ENCODE peak calls at places on chromosomes 2 and 18, in ten cellular contexts. One of them, this sample, is unnamed.

GRCh38 chr18:55220523-55220922 is 261.3 kb upstream of the CCDC68 start:
- DNase-seq in neuronal stem cell: no peak
- DNase-seq in ovary: no peak
- DNase-seq in Peyer's patch: no peak
- DNase-seq in T-helper 22 cell: no peak
- DNase-seq in C1 segment of cervical spinal cord: peak; percentile 4
- DNase-seq in body of pancreas: no peak
- DNase-seq in ELF-1: no peak
- DNase-seq in EL: no peak
- DNase-seq in left colon: no peak
- DNase-seq in this sample: no peak

GRCh38 chr2:121355488-121355887 is 70.5 kb upstream of the TFCP2L1 start:
- DNase-seq in body of pancreas: no peak
- DNase-seq in EL: no peak
- DNase-seq in Peyer's patch: no peak
- DNase-seq in ELF-1: no peak
- DNase-seq in left colon: peak; percentile 83
- DNase-seq in C1 segment of cervical spinal cord: no peak
- DNase-seq in T-helper 22 cell: no peak
- DNase-seq in neuronal stem cell: no peak
- DNase-seq in ovary: no peak
- DNase-seq in this sample: no peak

GRCh38 chr2:102304268-102304667 is 7.1 kb upstream of the IL1RL1 start:
- DNase-seq in ELF-1: no peak
- DNase-seq in neuronal stem cell: no peak
- DNase-seq in left colon: no peak
- DNase-seq in C1 segment of cervical spinal cord: no peak
- DNase-seq in body of pancreas: no peak
- DNase-seq in ovary: no peak
- DNase-seq in Peyer's patch: no peak
- DNase-seq in EL: no peak
- DNase-seq in T-helper 22 cell: no peak
- DNase-seq in this sample: no peak

GRCh38 chr2:229141626-229142025 is 129.5 kb downstream of the PID1 start:
- DNase-seq in EL: peak; percentile 71
- DNase-seq in T-helper 22 cell: no peak
- DNase-seq in ELF-1: no peak
- DNase-seq in neuronal stem cell: no peak
- DNase-seq in Peyer's patch: no peak
- DNase-seq in C1 segment of cervical spinal cord: no peak
- DNase-seq in left colon: no peak
- DNase-seq in body of pancreas: no peak
- DNase-seq in ovary: no peak
- DNase-seq in this sample: no peak

GRCh38 chr2:58664523-58665155 is 423.5 kb upstream of the FANCL start:
- DNase-seq in Peyer's patch: no peak
- DNase-seq in ovary: no peak
- DNase-seq in ELF-1: no peak
- DNase-seq in left colon: no peak
- DNase-seq in T-helper 22 cell: no peak
- DNase-seq in neuronal stem cell: no peak
- DNase-seq in EL: no peak
- DNase-seq in C1 segment of cervical spinal cord: no peak
- DNase-seq in body of pancreas: no peak
- DNase-seq in this sample: no peak

GRCh38 chr2:73984203-73984921 is at the start of gene TET3:
- DNase-seq in ELF-1: peak; percentile 50
- DNase-seq in left colon: peak; percentile 65
- DNase-seq in ovary: peak; percentile 50
- DNase-seq in neuronal stem cell: no peak
- DNase-seq in EL: peak; percentile 49
- DNase-seq in T-helper 22 cell: no peak
- DNase-seq in C1 segment of cervical spinal cord: no peak
- DNase-seq in Peyer's patch: peak; percentile 72
- DNase-seq in body of pancreas: peak; percentile 60
- DNase-seq in this sample: no peak

GRCh38 chr2:50395510-50396300 is 636.2 kb downstream of the NRXN1 start:
- DNase-seq in C1 segment of cervical spinal cord: peak; percentile 11
- DNase-seq in body of pancreas: no peak
- DNase-seq in ELF-1: no peak
- DNase-seq in ovary: no peak
- DNase-seq in T-helper 22 cell: no peak
- DNase-seq in EL: no peak
- DNase-seq in Peyer's patch: no peak
- DNase-seq in left colon: no peak
- DNase-seq in neuronal stem cell: no peak
- DNase-seq in this sample: no peak

GRCh38 chr2:10535703-10536102 is 87.6 kb upstream of the ODC1 start:
- DNase-seq in C1 segment of cervical spinal cord: no peak
- DNase-seq in ovary: no peak
- DNase-seq in ELF-1: no peak
- DNase-seq in Peyer's patch: peak; percentile 36
- DNase-seq in body of pancreas: no peak
- DNase-seq in neuronal stem cell: no peak
- DNase-seq in T-helper 22 cell: no peak
- DNase-seq in EL: no peak
- DNase-seq in left colon: no peak
- DNase-seq in this sample: no peak

GRCh38 chr18:8948471-8949149 is 153.9 kb upstream of the NDUFV2 start:
- DNase-seq in neuronal stem cell: no peak
- DNase-seq in T-helper 22 cell: no peak
- DNase-seq in EL: peak; percentile 96
- DNase-seq in Peyer's patch: no peak
- DNase-seq in ovary: no peak
- DNase-seq in ELF-1: peak; percentile 47
- DNase-seq in left colon: no peak
- DNase-seq in C1 segment of cervical spinal cord: peak; percentile 84
- DNase-seq in body of pancreas: no peak
- DNase-seq in this sample: no peak

GRCh38 chr18:3919396-3920061 is 469.6 kb downstream of the TGIF1 start:
- DNase-seq in Peyer's patch: no peak
- DNase-seq in T-helper 22 cell: no peak
- DNase-seq in ELF-1: no peak
- DNase-seq in neuronal stem cell: no peak
- DNase-seq in EL: no peak
- DNase-seq in left colon: no peak
- DNase-seq in body of pancreas: no peak
- DNase-seq in ovary: no peak
- DNase-seq in C1 segment of cervical spinal cord: no peak
- DNase-seq in this sample: no peak

GRCh38 chr2:24054366-24055010 is 4.9 kb downstream of the FKBP1B start:
- DNase-seq in left colon: no peak
- DNase-seq in neuronal stem cell: no peak
- DNase-seq in ovary: no peak
- DNase-seq in T-helper 22 cell: no peak
- DNase-seq in body of pancreas: no peak
- DNase-seq in C1 segment of cervical spinal cord: peak; percentile 37
- DNase-seq in ELF-1: no peak
- DNase-seq in EL: no peak
- DNase-seq in Peyer's patch: no peak
- DNase-seq in this sample: no peak

GRCh38 chr18:66966171-66966570 is 362.3 kb upstream of the CDH19 start:
- DNase-seq in neuronal stem cell: no peak
- DNase-seq in ELF-1: no peak
- DNase-seq in Peyer's patch: no peak
- DNase-seq in C1 segment of cervical spinal cord: no peak
- DNase-seq in body of pancreas: no peak
- DNase-seq in EL: no peak
- DNase-seq in T-helper 22 cell: no peak
- DNase-seq in ovary: no peak
- DNase-seq in left colon: no peak
- DNase-seq in this sample: no peak

GRCh38 chr2:79882548-79882947 is 369.7 kb downstream of the CTNNA2 start:
- DNase-seq in neuronal stem cell: no peak
- DNase-seq in C1 segment of cervical spinal cord: no peak
- DNase-seq in left colon: no peak
- DNase-seq in EL: no peak
- DNase-seq in ovary: no peak
- DNase-seq in ELF-1: peak; percentile 16
- DNase-seq in Peyer's patch: no peak
- DNase-seq in body of pancreas: no peak
- DNase-seq in T-helper 22 cell: no peak
- DNase-seq in this sample: no peak

GRCh38 chr2:238439093-238439849 is 12.5 kb downstream of the ASB1 start:
- DNase-seq in C1 segment of cervical spinal cord: no peak
- DNase-seq in EL: peak; percentile 99
- DNase-seq in Peyer's patch: no peak
- DNase-seq in T-helper 22 cell: no peak
- DNase-seq in ELF-1: no peak
- DNase-seq in ovary: no peak
- DNase-seq in neuronal stem cell: no peak
- DNase-seq in body of pancreas: no peak
- DNase-seq in left colon: no peak
- DNase-seq in this sample: no peak

GRCh38 chr2:64914735-64915509 is 74.3 kb upstream of the SLC1A4 start:
- DNase-seq in EL: no peak
- DNase-seq in neuronal stem cell: no peak
- DNase-seq in Peyer's patch: no peak
- DNase-seq in T-helper 22 cell: no peak
- DNase-seq in body of pancreas: no peak
- DNase-seq in ovary: peak; percentile 39
- DNase-seq in C1 segment of cervical spinal cord: no peak
- DNase-seq in ELF-1: no peak
- DNase-seq in left colon: no peak
- DNase-seq in this sample: no peak

GRCh38 chr2:172830482-172830881 is 94.8 kb downstream of the RAPGEF4 start:
- DNase-seq in T-helper 22 cell: no peak
- DNase-seq in ovary: no peak
- DNase-seq in Peyer's patch: no peak
- DNase-seq in left colon: no peak
- DNase-seq in body of pancreas: no peak
- DNase-seq in neuronal stem cell: no peak
- DNase-seq in ELF-1: no peak
- DNase-seq in EL: no peak
- DNase-seq in C1 segment of cervical spinal cord: no peak
- DNase-seq in this sample: no peak

GRCh38 chr2:71646028-71646427 is 192.7 kb downstream of the DYSF start:
- DNase-seq in C1 segment of cervical spinal cord: peak; percentile 31
- DNase-seq in left colon: no peak
- DNase-seq in T-helper 22 cell: no peak
- DNase-seq in ELF-1: no peak
- DNase-seq in body of pancreas: no peak
- DNase-seq in ovary: no peak
- DNase-seq in neuronal stem cell: no peak
- DNase-seq in EL: peak; percentile 57
- DNase-seq in Peyer's patch: no peak
- DNase-seq in this sample: no peak

GRCh38 chr2:105775809-105776559 is 31.3 kb downstream of the NCK2 start:
- DNase-seq in left colon: no peak
- DNase-seq in body of pancreas: no peak
- DNase-seq in T-helper 22 cell: no peak
- DNase-seq in ovary: no peak
- DNase-seq in Peyer's patch: no peak
- DNase-seq in EL: no peak
- DNase-seq in C1 segment of cervical spinal cord: no peak
- DNase-seq in neuronal stem cell: no peak
- DNase-seq in ELF-1: no peak
- DNase-seq in this sample: no peak

GRCh38 chr18:34990571-34990970 is 50.6 kb upstream of the MAPRE2 start:
- DNase-seq in left colon: no peak
- DNase-seq in ELF-1: no peak
- DNase-seq in Peyer's patch: no peak
- DNase-seq in EL: peak; percentile 70
- DNase-seq in T-helper 22 cell: no peak
- DNase-seq in C1 segment of cervical spinal cord: no peak
- DNase-seq in neuronal stem cell: no peak
- DNase-seq in ovary: no peak
- DNase-seq in body of pancreas: no peak
- DNase-seq in this sample: no peak

GRCh38 chr2:240344904-240345303 is 90.6 kb upstream of the GPC1 start:
- DNase-seq in EL: peak; percentile 9
- DNase-seq in neuronal stem cell: no peak
- DNase-seq in ELF-1: no peak
- DNase-seq in C1 segment of cervical spinal cord: no peak
- DNase-seq in body of pancreas: no peak
- DNase-seq in left colon: no peak
- DNase-seq in ovary: no peak
- DNase-seq in Peyer's patch: no peak
- DNase-seq in T-helper 22 cell: no peak
- DNase-seq in this sample: no peak

GRCh38 chr2:136116111-136116812 is 1.7 kb downstream of the CXCR4 start:
- DNase-seq in body of pancreas: no peak
- DNase-seq in ovary: no peak
- DNase-seq in neuronal stem cell: peak; percentile 39
- DNase-seq in EL: no peak
- DNase-seq in left colon: peak; percentile 32
- DNase-seq in C1 segment of cervical spinal cord: no peak
- DNase-seq in Peyer's patch: no peak
- DNase-seq in T-helper 22 cell: peak; percentile 68
- DNase-seq in ELF-1: no peak
- DNase-seq in this sample: peak; percentile 68

GRCh38 chr2:40448476-40449079 is 3.3 kb downstream of the SLC8A1 start:
- DNase-seq in left colon: no peak
- DNase-seq in ovary: no peak
- DNase-seq in body of pancreas: no peak
- DNase-seq in EL: peak; percentile 62
- DNase-seq in T-helper 22 cell: no peak
- DNase-seq in neuronal stem cell: no peak
- DNase-seq in C1 segment of cervical spinal cord: no peak
- DNase-seq in ELF-1: no peak
- DNase-seq in Peyer's patch: no peak
- DNase-seq in this sample: no peak

GRCh38 chr2:36492216-36492945 is 105.6 kb downstream of the FEZ2 start:
- DNase-seq in Peyer's patch: no peak
- DNase-seq in neuronal stem cell: no peak
- DNase-seq in EL: peak; percentile 35
- DNase-seq in T-helper 22 cell: no peak
- DNase-seq in body of pancreas: no peak
- DNase-seq in C1 segment of cervical spinal cord: peak; percentile 12
- DNase-seq in ELF-1: no peak
- DNase-seq in left colon: no peak
- DNase-seq in ovary: no peak
- DNase-seq in this sample: no peak

GRCh38 chr18:1002653-1003178 is 98.0 kb downstream of the ADCYAP1 start:
- DNase-seq in ELF-1: no peak
- DNase-seq in C1 segment of cervical spinal cord: no peak
- DNase-seq in EL: peak; percentile 56
- DNase-seq in neuronal stem cell: no peak
- DNase-seq in T-helper 22 cell: no peak
- DNase-seq in ovary: no peak
- DNase-seq in left colon: no peak
- DNase-seq in body of pancreas: no peak
- DNase-seq in Peyer's patch: no peak
- DNase-seq in this sample: no peak

GRCh38 chr2:239745790-239746308 is 279.3 kb downstream of the NDUFA10 start:
- DNase-seq in ovary: no peak
- DNase-seq in neuronal stem cell: no peak
- DNase-seq in EL: no peak
- DNase-seq in left colon: no peak
- DNase-seq in ELF-1: no peak
- DNase-seq in Peyer's patch: no peak
- DNase-seq in body of pancreas: no peak
- DNase-seq in C1 segment of cervical spinal cord: no peak
- DNase-seq in T-helper 22 cell: no peak
- DNase-seq in this sample: no peak

GRCh38 chr2:209305746-209306196 is 118.1 kb upstream of the MAP2 start:
- DNase-seq in ELF-1: no peak
- DNase-seq in Peyer's patch: no peak
- DNase-seq in neuronal stem cell: no peak
- DNase-seq in EL: no peak
- DNase-seq in T-helper 22 cell: no peak
- DNase-seq in body of pancreas: peak; percentile 82
- DNase-seq in ovary: no peak
- DNase-seq in left colon: no peak
- DNase-seq in C1 segment of cervical spinal cord: no peak
- DNase-seq in this sample: no peak

GRCh38 chr2:222879602-222879933 is 18.7 kb downstream of the ACSL3 start:
- DNase-seq in ovary: no peak
- DNase-seq in left colon: no peak
- DNase-seq in C1 segment of cervical spinal cord: peak; percentile 7
- DNase-seq in EL: no peak
- DNase-seq in T-helper 22 cell: no peak
- DNase-seq in neuronal stem cell: no peak
- DNase-seq in ELF-1: no peak
- DNase-seq in body of pancreas: no peak
- DNase-seq in Peyer's patch: no peak
- DNase-seq in this sample: no peak

GRCh38 chr2:237540823-237541222 is 25.6 kb upstream of the PRLH start:
- DNase-seq in ovary: peak; percentile 87
- DNase-seq in C1 segment of cervical spinal cord: no peak
- DNase-seq in left colon: peak; percentile 79
- DNase-seq in neuronal stem cell: no peak
- DNase-seq in body of pancreas: peak; percentile 21
- DNase-seq in ELF-1: no peak
- DNase-seq in EL: peak; percentile 45
- DNase-seq in T-helper 22 cell: no peak
- DNase-seq in Peyer's patch: peak; percentile 83
- DNase-seq in this sample: no peak

This sample was measured in T-helper 17 cell.